ENCODE peak calls at places on chromosomes 16 and 17, in seven cellular contexts. Q is heart left ventricle, M is fibroblast of mammary gland, W is fibroblast of lung, U is fibroblast of the aortic adventitia, C is left ventricle myocardium inferior, R is activated B cell treated with CpG ODN at 0.5 μM for 24 hours. D is an unnamed sample.

GRCh38 chr16:54285414-54286066 is 1.0 kb downstream of the IRX3 start:
- DNase-seq in U (peak; percentile 43), R (no peak), C (peak; percentile 51), Q (peak; percentile 41), M (peak; percentile 39), W (peak; percentile 39), D (peak; percentile 32)

GRCh38 chr16:23587726-23588125 is 8.4 kb downstream of the NDUFAB1 start:
- DNase-seq in R (no peak), W (peak; percentile 97), C (peak; percentile 36), U (peak; percentile 78), Q (no peak), M (peak; percentile 88), D (peak; percentile 72)

GRCh38 chr16:86756882-86757703 is 178.7 kb downstream of the FOXL1 start:
- DNase-seq in C (no peak), W (peak; percentile 64), R (no peak), M (no peak), U (no peak), Q (no peak), D (no peak)

GRCh38 chr17:57603978-57604377 is 141.1 kb downstream of the CCDC182 start:
- DNase-seq in W (no peak), M (no peak), R (peak; percentile 42), Q (no peak), U (no peak), C (no peak), D (no peak)

GRCh38 chr17:13070732-13071131 is 52.9 kb upstream of the ELAC2 start:
- DNase-seq in M (no peak), Q (no peak), C (no peak), U (no peak), W (no peak), R (no peak), D (no peak)

GRCh38 chr17:43940630-43941029 is 1.6 kb downstream of the PPY start:
- DNase-seq in Q (no peak), C (no peak), M (no peak), W (no peak), U (peak; percentile 16), R (no peak), D (peak; percentile 39)

GRCh38 chr17:6627019-6627418 is 13.5 kb downstream of the KIAA0753 start:
- DNase-seq in M (peak; percentile 35), Q (no peak), U (peak; percentile 27), C (no peak), R (no peak), W (peak; percentile 38), D (no peak)

GRCh38 chr16:70688266-70688742 is 2.5 kb upstream of the MTSS2 start:
- DNase-seq in U (peak; percentile 29), C (peak; percentile 70), W (peak; percentile 39), Q (peak; percentile 61), M (peak; percentile 22), R (no peak), D (peak; percentile 86)

GRCh38 chr16:89283449-89283848 is 65.9 kb downstream of the ZNF778 start:
- DNase-seq in W (no peak), R (no peak), U (no peak), Q (no peak), M (no peak), C (no peak), D (no peak)

GRCh38 chr16:66521951-66522771 is 27.8 kb downstream of the TK2 start:
- DNase-seq in R (peak; percentile 62), W (peak; percentile 99), C (peak; percentile 31), Q (no peak), M (peak; percentile 67), U (peak; percentile 27), D (peak; percentile 57)

GRCh38 chr17:56948491-56948890 is 12.4 kb downstream of the COIL start:
- DNase-seq in U (no peak), C (no peak), R (no peak), Q (no peak), M (no peak), W (peak; percentile 38), D (no peak)

GRCh38 chr17:4010754-4011153 is 46.5 kb upstream of the ATP2A3 start:
- DNase-seq in Q (no peak), U (no peak), W (no peak), C (no peak), M (no peak), R (no peak), D (no peak)

GRCh38 chr16:48117217-48118105 is 38.3 kb downstream of the ABCC12 start:
- DNase-seq in M (peak; percentile 61), U (peak; percentile 34), W (no peak), C (peak; percentile 26), Q (no peak), R (peak; percentile 36), D (peak; percentile 53)

GRCh38 chr16:68083861-68084503 is 1.2 kb upstream of the NFATC3 start:
- DNase-seq in R (no peak), Q (no peak), U (no peak), C (no peak), W (peak; percentile 46), M (peak; percentile 46), D (peak; percentile 50)

GRCh38 chr16:25523183-25523582 is 168.6 kb upstream of the HS3ST4 start:
- DNase-seq in U (no peak), M (no peak), Q (no peak), W (no peak), R (no peak), C (no peak), D (no peak)

GRCh38 chr16:1823821-1824220 is 2.8 kb downstream of the HAGH start:
- DNase-seq in C (peak; percentile 41), Q (no peak), W (peak; percentile 47), M (peak; percentile 35), U (peak; percentile 30), R (no peak), D (peak; percentile 63)

GRCh38 chr17:29131814-29132682 is 48.1 kb downstream of the MYO18A start:
- DNase-seq in Q (no peak), W (peak; percentile 88), C (no peak), M (peak; percentile 96), R (no peak), U (peak; percentile 92), D (peak; percentile 95)

GRCh38 chr16:15621456-15621855 is 21.5 kb downstream of the MARF1 start:
- DNase-seq in Q (no peak), U (no peak), M (no peak), C (no peak), W (no peak), R (no peak), D (no peak)

GRCh38 chr17:8698142-8699050 is 46.2 kb downstream of the CCDC42 start:
- DNase-seq in Q (peak; percentile 63), W (peak; percentile 84), R (no peak), M (peak; percentile 74), U (peak; percentile 88), C (peak; percentile 50), D (peak; percentile 59)

GRCh38 chr17:60230358-60230757 is 80.6 kb downstream of the CA4 start:
- DNase-seq in Q (no peak), W (no peak), U (no peak), R (no peak), C (no peak), M (peak; percentile 45), D (no peak)

GRCh38 chr17:82845163-82845807 is 5.5 kb upstream of the ZNF750 start:
- DNase-seq in M (no peak), R (no peak), U (no peak), Q (peak; percentile 84), W (no peak), C (peak; percentile 71), D (peak; percentile 84)

GRCh38 chr16:57764341-57765159 is 29.0 kb downstream of the KATNB1 start:
- DNase-seq in U (peak; percentile 68), R (no peak), C (no peak), Q (no peak), M (peak; percentile 90), W (peak; percentile 83), D (peak; percentile 71)

GRCh38 chr16:62644030-62644812 is 608.0 kb upstream of the CDH8 start:
- DNase-seq in W (no peak), R (no peak), C (no peak), Q (no peak), M (no peak), U (no peak), D (no peak)

GRCh38 chr16:535446-536405 is 8.2 kb downstream of the CAPN15 start:
- DNase-seq in C (no peak), W (peak; percentile 79), Q (no peak), R (no peak), U (peak; percentile 70), M (peak; percentile 77), D (peak; percentile 74)

GRCh38 chr16:71542377-71542776 is 16.2 kb downstream of the CHST4 start:
- DNase-seq in M (peak; percentile 47), Q (no peak), R (peak; percentile 30), U (peak; percentile 6), C (peak; percentile 18), W (no peak), D (peak; percentile 31)

GRCh38 chr16:17024514-17024913 is 446.2 kb downstream of the XYLT1 start:
- DNase-seq in W (no peak), M (no peak), Q (no peak), C (no peak), U (no peak), R (no peak), D (no peak)

GRCh38 chr16:57628008-57628781 is at the start of gene ADGRG1:
- DNase-seq in W (peak; percentile 96), R (no peak), Q (peak; percentile 80), C (peak; percentile 64), U (peak; percentile 94), M (peak; percentile 94), D (peak; percentile 87)

GRCh38 chr16:1152123-1152638 is 725 bp upstream of the CACNA1H start:
- DNase-seq in U (no peak), Q (no peak), W (no peak), R (peak; percentile 36), C (no peak), M (no peak), D (no peak)

GRCh38 chr17:59093702-59094231 is 12.9 kb downstream of the TRIM37 start:
- DNase-seq in W (peak; percentile 92), R (no peak), Q (peak; percentile 43), U (peak; percentile 98), M (peak; percentile 94), C (peak; percentile 41), D (peak; percentile 99)

GRCh38 chr16:56673916-56674315 is 4.3 kb downstream of the MT1H start:
- DNase-seq in Q (no peak), C (no peak), M (peak; percentile 37), U (peak; percentile 44), R (no peak), W (peak; percentile 5), D (peak; percentile 33)

GRCh38 chr17:79658811-79659207 is 48.0 kb upstream of the RBFOX3 start:
- DNase-seq in U (peak; percentile 1), R (no peak), C (no peak), M (peak; percentile 25), W (peak; percentile 5), Q (no peak), D (peak; percentile 6)
- TF ChIP-seq CTCF in U (peak; percentile 40), R (no peak), C (peak; percentile 52), M (peak; percentile 45), W (no peak), Q (no peak), D (peak; percentile 46)

GRCh38 chr16:79598341-79599181 is 2.0 kb downstream of the MAF start:
- DNase-seq in C (peak; percentile 62), Q (peak; percentile 58), M (peak; percentile 23), W (peak; percentile 65), U (no peak), R (peak; percentile 22), D (peak; percentile 44)
- TF ChIP-seq CTCF in C (peak; percentile 51), Q (no peak), M (no peak), W (no peak), U (no peak), R (no peak), D (no peak)

GRCh38 chr16:85479972-85480726 is 133.0 kb upstream of the GSE1 start:
- DNase-seq in C (no peak), R (peak; percentile 49), M (no peak), W (no peak), Q (no peak), U (no peak), D (no peak)
- TF ChIP-seq CTCF in C (peak; percentile 45), R (no peak), M (no peak), W (no peak), Q (no peak), U (no peak), D (no peak)

GRCh38 chr17:47717261-47717697 is 15.8 kb upstream of the TBX21 start:
- DNase-seq in M (no peak), U (no peak), Q (no peak), W (no peak), R (no peak), C (no peak), D (no peak)
- TF ChIP-seq CTCF in M (peak; percentile 50), U (peak; percentile 32), Q (peak; percentile 36), W (peak; percentile 19), R (no peak), C (peak; percentile 49), D (peak; percentile 39)